ENCODE peak calls at places on chromosomes 13 and 19, in four cellular contexts. T, B, K and X are unnamed samples.

GRCh38 chr19:17530586-17530985 is 19.1 kb downstream of the PGLS start:
- DNase-seq in K (no peak), T (no peak), B (no peak), X (peak)

GRCh38 chr19:45954132-45954531 is 19.5 kb downstream of the NOVA2 start:
- DNase-seq in K (no peak), B (no peak), T (no peak), X (no peak)

GRCh38 chr19:19865750-19866598 is at the start of gene ZNF253:
- DNase-seq in T (peak), K (peak), B (peak), X (peak)

GRCh38 chr19:55434356-55434755 is 8.7 kb downstream of the SHISA7 start:
- DNase-seq in K (no peak), B (no peak), T (no peak), X (no peak)

GRCh38 chr19:48959341-48960239 is 4.9 kb downstream of the BAX start:
- DNase-seq in T (no peak), K (no peak), B (no peak), X (no peak)

GRCh38 chr19:18304496-18305312 is 18.2 kb downstream of the LSM4 start:
- DNase-seq in T (peak), K (peak), B (peak), X (peak)

GRCh38 chr13:82627183-82627582 is 1255.1 kb downstream of the SLITRK1 start:
- DNase-seq in B (peak), T (no peak), K (no peak), X (peak)

GRCh38 chr19:47374876-47375693 is 26.0 kb downstream of the DHX34 start:
- DNase-seq in T (peak), K (no peak), B (no peak), X (no peak)

GRCh38 chr13:51479199-51479523 is 26.3 kb upstream of the INTS6 start:
- DNase-seq in B (peak), T (no peak), K (no peak), X (peak)

GRCh38 chr19:49333426-49334288 is 1.5 kb upstream of the CD37 start:
- DNase-seq in T (no peak), B (peak), K (no peak), X (no peak)

GRCh38 chr19:3770136-3771032 is 1.6 kb downstream of the RAX2 start:
- DNase-seq in B (no peak), T (peak), K (no peak), X (no peak)

GRCh38 chr13:114108894-114109293 is 23.5 kb downstream of the RASA3 start:
- DNase-seq in T (peak), K (no peak), B (no peak), X (no peak)

GRCh38 chr13:45356966-45357689 is 16.1 kb upstream of the TPT1 start:
- DNase-seq in K (no peak), B (no peak), T (no peak), X (no peak)

GRCh38 chr13:100604909-100605308 is 16.3 kb upstream of the GGACT start:
- DNase-seq in T (no peak), K (no peak), B (no peak), X (no peak)

GRCh38 chr19:55488986-55489710 is 912 bp downstream of the SSC5D start:
- DNase-seq in K (no peak), B (no peak), T (peak), X (no peak)

GRCh38 chr19:30631035-30631375 is 258.8 kb downstream of the ZNF536 start:
- DNase-seq in T (no peak), B (no peak), K (no peak), X (no peak)

GRCh38 chr19:56136362-56136761 is 4.7 kb upstream of the ZNF444 start:
- DNase-seq in T (no peak), B (no peak), K (no peak), X (peak)

GRCh38 chr13:50156140-50156539 is 140.9 kb downstream of the KCNRG start:
- DNase-seq in T (no peak), K (no peak), B (peak), X (peak)

GRCh38 chr19:3990815-3991117 is 5.5 kb upstream of the EEF2 start:
- DNase-seq in K (no peak), B (no peak), T (no peak), X (no peak)

GRCh38 chr19:4914736-4915501 is 5.6 kb downstream of the UHRF1 start:
- DNase-seq in K (no peak), T (no peak), B (peak), X (peak)

GRCh38 chr19:55465460-55466245 is 1.1 kb upstream of the C19orf85 start:
- DNase-seq in K (no peak), T (peak), B (no peak), X (no peak)

GRCh38 chr19:1106841-1107654 is 3.3 kb downstream of the GPX4 start:
- DNase-seq in B (peak), K (no peak), T (peak), X (peak)
- TF ChIP-seq CTCF in B (peak), K (no peak), T (no peak), X (peak)

GRCh38 chr19:38004100-38004504 is 97.1 kb downstream of the SIPA1L3 start:
- DNase-seq in T (no peak), B (no peak), K (no peak), X (no peak)
- H3K4me3 ChIP-seq in T (no peak), B (peak), K (peak), X (peak)

DNA sequence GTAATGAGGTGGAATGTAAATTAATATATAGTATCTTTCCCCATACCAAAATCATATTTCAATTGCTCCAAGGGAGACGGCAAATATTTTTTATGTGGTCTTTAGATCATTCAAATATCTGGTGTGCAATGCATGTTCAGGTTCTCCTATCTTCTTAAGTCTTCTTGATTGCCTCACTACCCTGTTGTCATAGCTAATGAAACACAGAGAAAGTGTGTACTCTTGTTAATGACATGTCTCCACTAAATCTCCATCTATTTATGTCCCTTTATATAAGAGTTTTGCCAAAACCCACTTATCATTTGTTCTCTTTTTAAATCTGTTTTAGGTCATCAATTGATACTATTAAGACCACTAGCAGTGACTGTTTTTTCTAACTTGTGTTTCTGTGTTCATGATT is 6.6 kb downstream of the STARD13 start:
- DNase-seq in B (no peak), T (no peak), K (no peak), X (no peak)
- TF ChIP-seq CTCF in B (no peak), T (no peak), K (no peak), X (no peak)

DNA sequence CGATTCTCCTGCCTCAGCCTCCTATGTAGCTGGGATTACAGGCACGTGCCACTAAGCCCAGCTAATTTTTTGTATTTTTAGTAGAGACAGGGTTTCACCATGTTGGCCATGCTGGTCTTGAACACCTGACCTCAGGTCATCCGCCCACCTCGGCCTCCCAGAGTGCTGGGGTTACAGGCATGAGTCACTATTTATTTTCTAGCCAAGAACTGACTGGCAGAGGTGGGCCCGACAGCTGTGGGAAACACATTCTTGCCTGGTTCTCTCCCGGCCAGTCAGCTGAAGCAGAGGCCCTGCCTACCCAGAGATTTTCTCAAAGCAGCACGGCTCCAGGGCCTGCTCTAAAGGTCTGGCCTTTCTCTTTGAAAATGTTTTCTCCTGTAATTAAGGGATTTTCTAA is 108.0 kb downstream of the KCTD15 start:
- DNase-seq in B (no peak), K (no peak), T (no peak), X (peak)
- H3K4me3 ChIP-seq in B (no peak), K (no peak), T (peak), X (no peak)

GRCh38 chr19:2231621-2232221 is 4.4 kb downstream of the PLEKHJ1 start:
- DNase-seq in K (no peak), B (no peak), T (no peak), X (no peak)
- TF ChIP-seq CTCF in K (no peak), B (no peak), T (no peak), X (no peak)

GRCh38 chr19:7492142-7493055 is 3.6 kb upstream of the PEX11G start:
- DNase-seq in B (no peak), K (no peak), T (no peak), X (peak)

GRCh38 chr19:7489609-7490044 is 792 bp upstream of the PEX11G start:
- DNase-seq in T (no peak), B (no peak), K (no peak), X (no peak)

GRCh38 chr19:7497292-7497691 is 8.5 kb upstream of the PEX11G start:
- DNase-seq in B (no peak), K (no peak), T (no peak), X (peak)

GRCh38 chr19:7488736-7489353 is at the start of gene PEX11G:
- DNase-seq in T (peak), K (peak), B (peak), X (peak)

DNA sequence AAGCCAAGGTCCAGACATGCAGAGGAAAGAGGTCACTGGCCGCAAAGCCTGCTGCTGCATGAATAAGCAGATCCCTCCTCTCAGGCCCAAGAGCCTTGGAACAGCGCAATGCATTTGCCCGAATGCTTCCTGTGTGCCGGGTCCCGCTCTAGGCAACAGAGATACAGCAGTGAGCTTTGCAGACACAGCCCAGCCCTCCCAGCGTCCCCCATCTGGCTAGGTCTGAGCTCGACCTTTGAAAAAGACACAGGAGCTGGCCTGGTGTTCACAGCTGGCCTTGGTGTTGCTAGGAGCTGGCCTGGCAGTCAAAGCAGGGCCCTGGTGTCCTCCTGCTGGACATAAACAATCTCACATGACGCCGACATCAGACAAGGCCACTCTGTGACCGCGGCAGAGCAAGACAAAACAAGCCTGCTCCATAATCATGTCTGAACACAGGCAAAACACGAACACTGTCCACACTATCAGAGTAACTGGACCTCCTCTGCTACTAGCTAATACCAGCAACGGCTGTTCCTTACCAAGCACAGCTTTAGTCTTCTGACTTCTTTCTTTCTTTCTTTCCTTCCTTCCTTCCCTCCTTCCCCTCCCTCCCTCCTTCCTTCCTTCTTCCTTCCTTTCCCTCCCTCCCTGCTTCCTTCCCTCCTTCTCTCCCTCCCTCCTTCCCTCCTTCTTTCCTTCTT is 5.7 kb upstream of the PEX11G start:
- DNase-seq in T (peak), K (peak), B (no peak), X (peak)
- H3K4me3 ChIP-seq in T (no peak), K (peak), B (no peak), X (no peak)